ENCODE peak calls at places on chromosome 2, in seven cellular contexts. X is IMR-90, P is sigmoid colon, A is transverse colon, J is ovary, G is Peyer's patch, C is right lobe of liver. K is an unnamed sample. For H3K4me1, the result is how much of the 10 kb centered on the place peaks cover.

GRCh38 chr2:233084488-233084887 is 24.3 kb downstream of the INPP5D start:
- DNase-seq in P (peak), J (no peak), X (no peak), A (peak), C (peak), G (peak), K (no peak)

GRCh38 chr2:11710632-11711381 is 35.6 kb upstream of the LPIN1 start:
- DNase-seq in J (no peak), A (no peak), P (no peak), X (no peak), G (no peak), C (no peak), K (no peak)

GRCh38 chr2:105324732-105325131 is 4.8 kb downstream of the TGFBRAP1 start:
- DNase-seq in A (no peak), J (no peak), G (no peak), X (peak), C (no peak), P (no peak), K (no peak)

GRCh38 chr2:239576784-239577183 is 176.0 kb upstream of the HDAC4 start:
- DNase-seq in X (no peak), A (no peak), J (no peak), C (no peak), G (peak), P (no peak), K (no peak)

GRCh38 chr2:197904446-197904845 is 100.1 kb downstream of the PLCL1 start:
- DNase-seq in A (no peak), X (no peak), J (no peak), P (no peak), C (no peak), G (no peak), K (no peak)

GRCh38 chr2:134717706-134718094 is 1.1 kb downstream of the TMEM163 start:
- DNase-seq in X (no peak), J (no peak), C (no peak), A (no peak), G (no peak), P (no peak), K (no peak)

GRCh38 chr2:86052676-86053075 is 53.0 kb downstream of the POLR1A start:
- DNase-seq in J (peak), A (no peak), G (no peak), X (no peak), C (no peak), P (peak), K (peak)

GRCh38 chr2:71592181-71592711 is 138.9 kb downstream of the DYSF start:
- DNase-seq in A (no peak), C (no peak), P (no peak), X (no peak), J (no peak), G (no peak), K (no peak)

GRCh38 chr2:226578879-226579278 is 220.7 kb downstream of the IRS1 start:
- DNase-seq in J (no peak), G (no peak), C (no peak), A (no peak), P (no peak), X (peak), K (no peak)

GRCh38 chr2:3728104-3729054 is 25.0 kb downstream of the DCDC2C start:
- DNase-seq in P (no peak), X (peak), C (no peak), J (no peak), G (no peak), A (no peak), K (peak)

GRCh38 chr2:70833246-70833645 is 2.4 kb downstream of the CD207 start:
- DNase-seq in P (no peak), C (no peak), J (no peak), G (no peak), X (no peak), A (no peak), K (peak)

GRCh38 chr2:11498543-11499034 is 32.6 kb upstream of the E2F6 start:
- DNase-seq in J (peak), X (no peak), A (peak), P (peak), C (peak), G (no peak), K (no peak)

GRCh38 chr2:196399736-196400691 is 228.6 kb upstream of the STK17B start:
- DNase-seq in A (no peak), G (no peak), P (no peak), J (no peak), X (peak), C (no peak), K (no peak)

GRCh38 chr2:44360749-44361329 is 455 bp downstream of the PREPL start:
- DNase-seq in C (no peak), G (no peak), P (no peak), J (no peak), A (no peak), X (peak), K (no peak)

GRCh38 chr2:44362207-44363015 is 664 bp downstream of the CAMKMT start:
- DNase-seq in J (peak), P (peak), X (peak), A (peak), C (peak), G (peak), K (peak)

GRCh38 chr2:44354761-44355160 is 6.5 kb downstream of the PREPL start:
- DNase-seq in P (no peak), G (no peak), J (no peak), C (no peak), X (no peak), A (no peak), K (no peak)

GRCh38 chr2:44361330-44362206 is at the start of the genes CAMKMT and PREPL:
- DNase-seq in C (peak), G (peak), P (peak), A (peak), J (peak), X (peak), K (peak)

GRCh38 chr2:44358498-44358897 is 2.8 kb downstream of the PREPL start:
- DNase-seq in C (peak), P (peak), J (no peak), A (peak), G (peak), X (peak), K (no peak)
- TF ChIP-seq POLR2A in C (no peak), P (no peak), J (no peak), A (no peak), G (no peak), X (no peak), K (no peak)

GRCh38 chr2:101699939-101700442 is 2.5 kb downstream of the MAP4K4 start:
- DNase-seq in J (no peak), X (peak), C (no peak), G (no peak), P (no peak), A (no peak), K (no peak)

GRCh38 chr2:101704046-101704466 is 6.5 kb downstream of the MAP4K4 start:
- DNase-seq in X (peak), A (no peak), G (no peak), C (no peak), J (no peak), P (peak), K (no peak)

GRCh38 chr2:101706121-101706818 is 8.8 kb downstream of the MAP4K4 start:
- DNase-seq in A (no peak), X (no peak), J (no peak), C (no peak), P (no peak), G (no peak), K (no peak)

GRCh38 chr2:101706819-101707177 is 9.3 kb downstream of the MAP4K4 start:
- DNase-seq in J (no peak), G (no peak), P (no peak), A (no peak), C (no peak), X (no peak), K (no peak)

DNA sequence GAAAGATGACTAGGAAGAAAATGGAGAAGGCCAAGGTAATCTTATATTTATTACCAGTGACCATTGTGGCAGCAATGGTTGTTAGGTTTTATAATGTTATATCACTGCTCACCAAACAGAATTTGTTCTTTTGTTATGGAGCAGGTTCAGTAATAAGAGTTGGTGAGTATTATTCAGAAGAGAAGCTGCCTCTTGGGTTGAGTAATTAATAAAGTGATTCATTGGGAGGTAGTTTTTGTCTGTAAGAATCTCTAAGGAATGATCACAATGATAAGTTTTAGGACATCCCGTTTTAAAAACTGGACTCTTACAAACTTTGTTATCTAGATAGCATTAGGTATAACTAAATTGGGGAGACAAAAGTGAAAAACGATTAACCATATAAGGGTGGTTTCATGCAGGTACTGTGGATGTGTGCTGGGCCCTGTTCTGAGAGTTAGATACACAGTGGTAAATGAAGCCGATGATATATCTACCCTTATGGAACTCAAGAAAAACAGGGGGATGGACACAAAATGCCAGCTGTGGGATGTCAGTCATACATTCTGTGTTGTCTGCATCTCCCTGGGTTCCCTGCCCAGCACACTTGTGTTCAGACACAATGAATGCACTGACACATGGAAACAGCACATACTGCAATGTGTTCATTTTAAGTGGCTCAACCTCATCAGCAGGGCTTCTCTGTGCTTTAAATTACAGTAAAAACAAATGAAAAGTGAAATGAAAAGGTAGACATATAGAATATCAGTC is 7.5 kb downstream of the MAP4K4 start:
- DNase-seq in C (no peak), G (no peak), J (no peak), X (peak), P (no peak), A (no peak), K (no peak)
- H3K4me1 ChIP-seq in C (half or more), G (under half), J (under half), X (under half), P (half or more), A (half or more), K (half or more)

GRCh38 chr2:241314933-241315182 is 614 bp downstream of the HDLBP start:
- DNase-seq in G (no peak), A (no peak), J (no peak), C (no peak), X (no peak), P (no peak), K (peak)
- TF ChIP-seq POLR2A in G (peak), A (peak), J (no peak), C (no peak), X (peak), P (peak), K (no peak)

DNA sequence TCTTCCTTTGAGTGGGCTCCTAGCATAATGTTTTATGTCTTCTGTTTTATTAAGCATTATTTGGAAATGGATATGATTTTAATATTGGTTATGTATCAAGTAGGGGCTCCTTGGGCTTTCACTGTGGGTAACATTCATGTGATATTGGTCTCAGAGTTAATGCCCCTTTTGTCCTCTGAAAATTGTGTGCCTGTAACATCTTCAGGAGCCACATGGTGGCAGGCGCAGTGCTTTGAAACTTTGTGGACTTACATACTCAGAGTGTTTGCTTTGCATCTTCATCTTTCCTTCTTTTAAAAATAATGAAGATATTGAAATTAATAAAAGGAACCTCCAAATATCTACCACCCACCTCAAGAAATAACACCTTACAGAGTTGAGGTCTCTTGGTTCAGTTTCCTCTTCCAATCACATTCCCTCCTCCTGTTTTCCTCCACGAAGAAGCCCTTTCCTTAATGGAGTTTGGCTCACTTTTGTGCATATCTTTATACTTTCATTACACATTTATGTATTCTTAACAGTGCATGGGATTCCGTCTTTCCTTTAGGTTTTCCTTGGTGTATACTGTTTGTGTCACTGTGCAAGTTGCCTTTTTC is 73.5 kb downstream of the LIMS1 start:
- DNase-seq in A (no peak), C (no peak), J (no peak), X (peak), G (no peak), P (no peak), K (no peak)
- H3K4me1 ChIP-seq in A (half or more), C (under half), J (under half), X (under half), G (under half), P (half or more), K (under half)

DNA sequence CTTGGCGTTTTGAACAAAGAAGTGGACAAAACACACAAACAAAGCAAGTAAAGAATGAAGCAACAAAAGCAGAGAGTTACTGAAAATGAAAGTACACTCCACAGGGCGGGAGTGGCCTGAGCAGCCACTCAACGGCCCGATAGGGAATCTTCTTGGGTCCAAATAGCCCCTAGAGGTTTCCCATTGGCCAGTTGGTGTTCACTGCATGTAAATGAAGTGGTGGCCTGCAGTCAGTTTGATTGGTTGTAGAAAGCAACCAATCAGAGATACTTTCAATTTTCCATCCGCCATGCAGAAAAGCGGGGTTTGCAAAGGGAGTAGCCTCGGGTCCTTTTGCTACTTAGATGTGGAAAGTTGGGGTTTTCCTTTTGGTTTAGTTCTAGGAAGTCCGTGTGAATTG is 31.6 kb downstream of the CYBRD1 start:
- DNase-seq in A (peak), P (no peak), G (no peak), X (no peak), C (no peak), J (peak), K (no peak)
- TF ChIP-seq POLR2A in A (no peak), P (no peak), G (no peak), X (no peak), C (no peak), J (no peak), K (no peak)

GRCh38 chr2:41896186-41896846 is 151.5 kb upstream of the PKDCC start:
- DNase-seq in A (peak), X (no peak), C (no peak), P (no peak), G (no peak), J (no peak), K (peak)
- H3K4me1 ChIP-seq in A (under half), X (under half), C (under half), P (under half), G (under half), J (under half), K (under half)

GRCh38 chr2:64186698-64187605 is 42.7 kb upstream of the PELI1 start:
- DNase-seq in G (no peak), X (peak), J (no peak), A (no peak), P (no peak), C (no peak), K (no peak)
- TF ChIP-seq POLR2A in G (no peak), X (no peak), J (no peak), A (no peak), P (no peak), C (no peak), K (no peak)

K was measured in vagina.